ENCODE peak calls at places on chromosome 1, in nine cellular contexts. E is mammary epithelial cell; Q is naive thymus-derived CD4-positive, alpha-beta T cell; R is left lung; J is CD4-positive, CD25-positive, alpha-beta regulatory T cell; G is Panc1; O is CD4-positive, alpha-beta memory T cell; K is CD4-positive, alpha-beta T cell; V is ovary. B is an unnamed sample. For H3K9me3, the result is how much of the 10 kb centered on the place peaks cover.

GRCh38 chr1:91804546-91805023 is 81.4 kb downstream of the TGFBR3 start:
- DNase-seq in E (peak), Q (peak), R (no peak), J (peak), G (no peak), O (peak), K (peak), V (no peak), B (no peak)

GRCh38 chr1:114610546-114611245 is 29.3 kb upstream of the BCAS2 start:
- DNase-seq in E (peak), Q (no peak), R (no peak), J (no peak), G (no peak), O (no peak), K (no peak), V (no peak), B (no peak)

GRCh38 chr1:15522551-15522950 is 1.5 kb downstream of the CASP9 start:
- DNase-seq in E (no peak), Q (no peak), R (no peak), J (no peak), G (no peak), O (no peak), K (no peak), V (peak), B (no peak)

GRCh38 chr1:111843177-111843576 is 87.5 kb downstream of the DDX20 start:
- DNase-seq in E (no peak), Q (no peak), R (no peak), J (no peak), G (no peak), O (no peak), K (no peak), V (no peak), B (no peak)

GRCh38 chr1:219805191-219805590 is 123.2 kb downstream of the SLC30A10 start:
- DNase-seq in E (no peak), Q (no peak), R (no peak), J (no peak), G (no peak), O (no peak), K (no peak), V (no peak), B (no peak)

GRCh38 chr1:117365350-117366280 is 1.6 kb upstream of the MAN1A2 start:
- DNase-seq in E (no peak), Q (no peak), R (no peak), J (peak), G (no peak), O (no peak), K (no peak), V (peak), B (no peak)

GRCh38 chr1:116122955-116123757 is 12.0 kb downstream of the MAB21L3 start:
- DNase-seq in E (peak), Q (no peak), R (no peak), J (no peak), G (no peak), O (no peak), K (no peak), V (no peak), B (no peak)

GRCh38 chr1:31054349-31054748 is 11.2 kb downstream of the PUM1 start:
- DNase-seq in E (no peak), Q (no peak), R (no peak), J (no peak), G (no peak), O (no peak), K (no peak), V (no peak), B (no peak)

GRCh38 chr1:10699470-10699835 is 97.0 kb downstream of the CASZ1 start:
- DNase-seq in E (no peak), Q (no peak), R (no peak), J (no peak), G (no peak), O (no peak), K (no peak), V (no peak), B (no peak)

GRCh38 chr1:67833595-67833926 is 294 bp upstream of the GNG12 start:
- DNase-seq in E (no peak), Q (no peak), R (no peak), J (no peak), G (no peak), O (no peak), K (no peak), V (no peak), B (no peak)

GRCh38 chr1:230643887-230644286 is 1.6 kb downstream of the COG2 start:
- DNase-seq in E (no peak), Q (no peak), R (no peak), J (no peak), G (no peak), O (no peak), K (no peak), V (no peak), B (no peak)

GRCh38 chr1:184156521-184157395 is 105.2 kb downstream of the TSEN15 start:
- DNase-seq in E (peak), Q (no peak), R (no peak), J (no peak), G (no peak), O (no peak), K (no peak), V (no peak), B (no peak)

GRCh38 chr1:31183927-31184554 is 55.6 kb downstream of the NKAIN1 start:
- DNase-seq in E (no peak), Q (peak), R (no peak), J (peak), G (no peak), O (no peak), K (no peak), V (no peak), B (no peak)

GRCh38 chr1:212162635-212163034 is 122.6 kb upstream of the PPP2R5A start:
- DNase-seq in E (peak), Q (peak), R (no peak), J (peak), G (no peak), O (peak), K (no peak), V (peak), B (no peak)

GRCh38 chr1:71210746-71211145 is 129.9 kb upstream of the ZRANB2 start:
- DNase-seq in E (no peak), Q (no peak), R (no peak), J (no peak), G (no peak), O (no peak), K (no peak), V (no peak), B (no peak)

GRCh38 chr1:27522148-27522859 is 32.3 kb upstream of the WASF2 start:
- DNase-seq in E (peak), Q (peak), R (no peak), J (peak), G (no peak), O (peak), K (peak), V (no peak), B (no peak)

GRCh38 chr1:145983206-145983675 is 13.1 kb downstream of the TXNIP start:
- DNase-seq in E (no peak), Q (no peak), R (no peak), J (no peak), G (no peak), O (no peak), K (no peak), V (no peak), B (no peak)

GRCh38 chr1:84847253-84848247 is 45.5 kb downstream of the LPAR3 start:
- DNase-seq in E (peak), Q (no peak), R (peak), J (no peak), G (peak), O (no peak), K (no peak), V (peak), B (no peak)

GRCh38 chr1:2088434-2088833 is 38.2 kb downstream of the PRKCZ start:
- DNase-seq in E (no peak), Q (no peak), R (peak), J (no peak), G (no peak), O (no peak), K (no peak), V (no peak), B (no peak)

GRCh38 chr1:65189716-65190115 is 41.7 kb downstream of the AK4 start:
- DNase-seq in E (no peak), Q (no peak), R (no peak), J (no peak), G (no peak), O (no peak), K (no peak), V (no peak), B (no peak)

GRCh38 chr1:248811514-248812490 is 13.9 kb downstream of the SH3BP5L start:
- DNase-seq in E (no peak), Q (no peak), R (peak), J (peak), G (no peak), O (no peak), K (no peak), V (no peak), B (no peak)

GRCh38 chr1:46394108-46394871 is at the start of gene FAAH:
- DNase-seq in E (peak), Q (peak), R (peak), J (peak), G (no peak), O (peak), K (peak), V (peak), B (no peak)

GRCh38 chr1:16151200-16151708 is 4.6 kb downstream of the EPHA2 start:
- DNase-seq in E (no peak), Q (no peak), R (no peak), J (no peak), G (no peak), O (no peak), K (no peak), V (no peak), B (no peak)

GRCh38 chr1:42658880-42659337 is 686 bp downstream of the PPIH start:
- DNase-seq in E (no peak), Q (no peak), R (no peak), J (no peak), G (no peak), O (no peak), K (no peak), V (no peak), B (no peak)

GRCh38 chr1:212712451-212713303 is 13.0 kb upstream of the BATF3 start:
- DNase-seq in E (peak), Q (no peak), R (no peak), J (peak), G (no peak), O (no peak), K (no peak), V (no peak), B (peak)

GRCh38 chr1:198860371-198860770 is 221.5 kb downstream of the PTPRC start:
- DNase-seq in E (no peak), Q (no peak), R (no peak), J (no peak), G (no peak), O (no peak), K (no peak), V (no peak), B (no peak)

GRCh38 chr1:27955076-27955475 is 4.7 kb upstream of the XKR8 start:
- DNase-seq in E (no peak), Q (no peak), R (no peak), J (no peak), G (no peak), O (no peak), K (no peak), V (no peak), B (no peak)

GRCh38 chr1:58430355-58431335 is 115.9 kb downstream of the OMA1 start:
- DNase-seq in E (no peak), Q (no peak), R (no peak), J (no peak), G (no peak), O (no peak), K (no peak), V (no peak), B (no peak)

GRCh38 chr1:6235302-6235680 is 473 bp downstream of the ICMT start:
- DNase-seq in E (no peak), Q (no peak), R (no peak), J (peak), G (no peak), O (no peak), K (no peak), V (no peak), B (no peak)

GRCh38 chr1:230827081-230827681 is 41.1 kb downstream of the C1orf198 start:
- DNase-seq in E (peak), Q (no peak), R (peak), J (no peak), G (no peak), O (no peak), K (no peak), V (peak), B (no peak)

GRCh38 chr1:33169290-33170055 is 12.4 kb downstream of the TRIM62 start:
- DNase-seq in E (no peak), Q (no peak), R (no peak), J (no peak), G (no peak), O (no peak), K (no peak), V (no peak), B (no peak)

GRCh38 chr1:54273092-54273836 is 73.3 kb downstream of the MRPL37 start:
- DNase-seq in E (no peak), Q (no peak), R (peak), J (no peak), G (peak), O (no peak), K (no peak), V (peak), B (no peak)

GRCh38 chr1:212915245-212916091 is 34.9 kb upstream of the VASH2 start:
- DNase-seq in E (no peak), Q (no peak), R (no peak), J (no peak), G (no peak), O (no peak), K (no peak), V (peak), B (no peak)

GRCh38 chr1:219374636-219375035 is 201.0 kb downstream of the LYPLAL1 start:
- DNase-seq in E (no peak), Q (no peak), R (no peak), J (no peak), G (no peak), O (no peak), K (no peak), V (no peak), B (no peak)

GRCh38 chr1:205774277-205775014 is 836 bp downstream of the RAB29 start:
- DNase-seq in E (peak), Q (peak), R (peak), J (peak), G (no peak), O (peak), K (peak), V (no peak), B (no peak)

DNA sequence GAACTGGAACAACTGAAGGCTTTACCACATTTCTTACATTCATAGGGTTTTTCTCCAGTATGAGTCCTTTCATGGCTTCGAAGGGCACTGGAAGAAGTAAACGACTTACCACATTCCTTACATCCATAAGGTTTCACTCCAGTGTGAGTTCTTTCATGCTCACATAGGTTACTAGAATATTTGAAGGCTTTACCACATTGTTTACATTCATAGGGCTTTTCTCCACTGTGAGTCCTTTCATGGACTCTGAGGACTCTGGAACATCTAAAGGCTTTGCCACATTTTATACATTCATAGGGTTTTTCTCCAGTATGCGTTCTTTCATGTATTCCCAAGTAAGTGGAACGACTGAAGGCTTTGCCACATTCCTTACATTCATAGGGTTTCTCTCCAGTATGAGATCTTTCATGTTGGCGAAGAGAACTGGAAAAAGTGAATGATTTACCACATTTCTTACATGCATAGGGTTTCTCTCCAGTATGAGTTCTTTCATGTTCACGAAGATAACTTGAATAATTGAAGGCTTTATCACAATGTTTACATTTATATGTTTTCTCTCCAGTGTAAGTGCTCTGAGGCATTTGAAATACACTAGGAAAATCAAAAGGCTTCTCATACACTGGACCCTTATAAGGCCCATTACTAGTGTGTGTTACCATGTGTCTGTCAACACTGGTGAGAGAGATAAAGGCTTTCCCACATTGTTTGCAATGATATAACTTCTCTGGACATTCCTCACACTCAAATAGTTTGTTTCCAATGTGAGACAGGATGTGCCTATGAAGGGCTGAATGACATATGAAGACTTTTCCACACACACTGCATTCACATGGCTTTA is 29.8 kb upstream of the ZNF695 start:
- DNase-seq in E (no peak), Q (no peak), R (no peak), J (no peak), G (no peak), O (no peak), K (no peak), V (no peak), B (no peak)
- H3K9me3 ChIP-seq in E (half or more), Q (under half), R (half or more), J (half or more), G (half or more), O (under half), K (half or more), V (under half), B (under half)

GRCh38 chr1:246989901-246990300 is 18.0 kb downstream of the ZNF695 start:
- DNase-seq in E (no peak), Q (no peak), R (no peak), J (no peak), G (no peak), O (no peak), K (no peak), V (no peak), B (no peak)
- H3K9me3 ChIP-seq in E (under half), Q (under half), R (half or more), J (half or more), G (half or more), O (under half), K (half or more), V (under half), B (under half)

DNA sequence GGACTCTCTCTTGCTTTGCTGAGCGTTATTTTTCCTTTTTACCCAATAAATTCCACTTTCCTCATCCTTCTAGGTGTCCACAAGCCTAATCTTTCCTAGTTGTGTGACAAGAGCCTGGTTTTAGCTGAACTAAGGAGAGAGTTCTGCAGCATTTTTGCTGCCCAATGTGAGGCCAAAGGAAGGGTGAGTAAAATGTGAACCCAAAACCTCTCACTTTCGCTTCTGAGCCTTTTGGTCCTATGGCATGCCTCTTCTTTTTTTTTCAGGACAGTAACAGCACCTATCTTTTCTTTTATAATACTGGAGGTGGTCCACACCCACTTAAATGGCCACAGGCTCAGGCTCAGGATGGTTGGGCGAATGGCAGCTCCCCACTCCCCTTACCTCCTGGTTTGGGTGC is 111.1 kb downstream of the COP1 start:
- DNase-seq in E (no peak), Q (no peak), R (no peak), J (no peak), G (no peak), O (no peak), K (no peak), V (no peak), B (no peak)
- H3K9me3 ChIP-seq in E (under half), Q (under half), R (half or more), J (under half), G (under half), O (under half), K (under half), V (under half), B (under half)

DNA sequence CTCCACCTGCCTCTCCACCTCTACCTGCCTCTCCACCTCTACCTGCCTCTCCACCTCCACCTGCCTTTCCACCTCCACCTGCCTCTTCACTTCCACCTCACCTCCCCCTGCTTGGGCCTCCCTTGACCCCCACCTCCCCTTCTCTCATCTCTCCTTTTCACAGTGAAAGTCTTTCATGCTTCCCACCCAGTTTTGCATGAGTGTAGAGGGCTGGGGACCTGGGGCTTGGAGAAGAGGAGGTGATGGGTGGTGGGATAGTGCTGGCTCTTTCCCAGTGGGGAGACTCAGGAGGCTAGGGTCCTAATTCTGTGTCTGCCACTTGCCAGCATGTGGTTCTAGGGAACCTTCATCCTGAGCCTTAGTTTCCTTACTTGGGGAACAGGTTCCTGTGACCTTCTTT is 316.2 kb upstream of the C1orf174 start:
- DNase-seq in E (no peak), Q (no peak), R (no peak), J (no peak), G (no peak), O (no peak), K (no peak), V (no peak), B (no peak)
- H3K9me3 ChIP-seq in E (under half), Q (under half), R (under half), J (under half), G (under half), O (under half), K (under half), V (under half), B (under half)

GRCh38 chr1:239303289-239303688 is 83.1 kb upstream of the CHRM3 start:
- DNase-seq in E (no peak), Q (no peak), R (no peak), J (no peak), G (no peak), O (no peak), K (no peak), V (no peak), B (no peak)

GRCh38 chr1:239297910-239298309 is 88.5 kb upstream of the CHRM3 start:
- DNase-seq in E (no peak), Q (no peak), R (no peak), J (no peak), G (no peak), O (no peak), K (no peak), V (no peak), B (no peak)

GRCh38 chr1:239306426-239306825 is 79.9 kb upstream of the CHRM3 start:
- DNase-seq in E (no peak), Q (no peak), R (no peak), J (no peak), G (no peak), O (no peak), K (no peak), V (no peak), B (no peak)

GRCh38 chr1:239307886-239308285 is 78.5 kb upstream of the CHRM3 start:
- DNase-seq in E (no peak), Q (no peak), R (no peak), J (no peak), G (no peak), O (no peak), K (no peak), V (no peak), B (no peak)

DNA sequence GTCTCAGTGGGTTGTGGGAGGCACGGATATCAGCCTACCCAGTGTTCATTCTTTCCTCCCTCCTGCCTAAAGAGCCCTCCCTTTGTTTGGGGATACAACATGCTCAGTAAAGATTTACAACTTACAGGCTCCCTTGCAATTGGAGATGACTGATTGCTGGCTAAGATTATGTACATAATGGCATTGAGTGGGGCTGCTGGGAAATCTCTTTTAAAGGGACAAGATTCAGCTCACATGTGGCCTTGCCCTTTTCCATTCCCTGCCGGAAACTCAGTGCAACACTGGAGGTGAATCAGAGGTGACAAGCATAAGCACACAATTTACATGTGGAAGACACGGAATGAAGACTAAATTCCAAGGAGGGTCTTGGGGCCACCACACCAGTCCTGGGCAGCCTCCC is 83.7 kb upstream of the CHRM3 start:
- DNase-seq in E (no peak), Q (no peak), R (no peak), J (no peak), G (no peak), O (no peak), K (no peak), V (no peak), B (no peak)
- H3K9me3 ChIP-seq in E (under half), Q (under half), R (under half), J (under half), G (under half), O (under half), K (under half), V (under half), B (under half)

DNA sequence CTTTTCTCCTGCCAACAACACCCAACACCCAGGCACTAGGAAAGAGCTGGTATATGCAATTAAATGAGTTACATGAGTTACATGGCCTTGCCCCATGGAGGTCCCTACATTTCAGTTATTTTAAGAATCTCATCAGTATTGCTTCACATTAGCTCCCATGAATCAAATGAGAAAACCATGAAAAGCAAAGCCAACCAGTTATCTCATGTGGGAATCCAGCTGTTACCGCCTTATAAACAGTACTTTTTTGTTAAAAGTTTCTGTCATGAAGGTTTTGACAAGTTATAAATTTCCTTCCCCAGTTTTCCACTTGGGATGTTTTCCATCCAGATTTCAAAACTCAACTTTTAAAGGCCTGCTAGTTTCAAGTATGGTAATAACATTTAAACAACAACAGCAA is 544.8 kb downstream of the NUF2 start:
- DNase-seq in E (no peak), Q (no peak), R (no peak), J (no peak), G (no peak), O (no peak), K (no peak), V (no peak), B (no peak)
- H3K9me3 ChIP-seq in E (under half), Q (under half), R (under half), J (under half), G (under half), O (under half), K (under half), V (under half), B (under half)